ENCODE peak calls at places on chromosomes 16 and 17, in four cellular contexts. I is H1, L is mesendoderm, X is IMR-90. M is an unnamed sample.

GRCh38 chr17:36938566-36939058 is 1.3 kb downstream of the LHX1 start:
- DNase-seq in I (no peak), L (no peak), X (no peak), M (no peak)

GRCh38 chr16:54937673-54938350 is 7.1 kb downstream of the IRX5 start:
- DNase-seq in I (no peak), L (no peak), X (no peak), M (no peak)

GRCh38 chr16:56408379-56409098 is 16.8 kb downstream of the AMFR start:
- DNase-seq in I (no peak), L (no peak), X (no peak), M (no peak)

GRCh38 chr17:79617304-79617703 is 6.5 kb upstream of the RBFOX3 start:
- DNase-seq in I (no peak), L (no peak), X (no peak), M (peak; percentile 24)

GRCh38 chr16:88634141-88634993 is 4.0 kb upstream of the IL17C start:
- DNase-seq in I (no peak), L (peak; percentile 80), X (peak; percentile 23), M (peak; percentile 85)

GRCh38 chr17:47717845-47718621 is 15.0 kb upstream of the TBX21 start:
- DNase-seq in I (no peak), L (no peak), X (no peak), M (no peak)

GRCh38 chr16:66387817-66388332 is 21.4 kb downstream of the CDH5 start:
- DNase-seq in I (no peak), L (no peak), X (no peak), M (no peak)

GRCh38 chr16:51161440-51162195 is 10.5 kb upstream of the SALL1 start:
- DNase-seq in I (no peak), L (no peak), X (peak; percentile 37), M (no peak)

GRCh38 chr17:3893003-3893719 is at the start of gene CAMKK1:
- DNase-seq in I (peak; percentile 44), L (peak; percentile 95), X (peak; percentile 72), M (peak; percentile 97)

GRCh38 chr17:6995500-6996255 is at the start of gene ALOX12:
- DNase-seq in I (no peak), L (peak; percentile 72), X (no peak), M (peak; percentile 86)

GRCh38 chr17:55420776-55421178 is 858 bp downstream of the MMD start:
- DNase-seq in I (no peak), L (peak; percentile 53), X (no peak), M (no peak)

GRCh38 chr17:50214986-50215730 is 13.7 kb upstream of the COL1A1 start:
- DNase-seq in I (no peak), L (no peak), X (no peak), M (no peak)

DNA sequence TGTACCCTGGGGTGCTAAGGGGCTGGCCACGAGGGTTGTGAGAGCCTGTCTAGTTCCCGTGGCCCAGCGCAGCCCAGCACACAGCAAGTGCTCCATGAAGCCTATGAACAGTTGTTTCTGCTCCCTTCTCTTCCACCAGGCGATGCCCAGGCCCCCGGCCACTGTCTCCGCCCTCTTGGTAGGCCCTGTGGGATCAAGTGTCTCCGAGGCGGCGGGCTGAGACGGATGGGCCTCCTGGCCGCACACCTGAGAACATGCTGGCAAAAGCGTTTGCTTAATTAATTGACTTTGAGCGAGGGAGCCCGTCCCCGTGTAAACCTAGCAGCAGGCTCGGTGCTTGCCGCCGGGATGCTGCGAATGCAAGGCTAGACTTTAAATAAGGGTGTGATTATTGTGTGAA is 129.7 kb upstream of the GSE1 start:
- DNase-seq in I (no peak), L (no peak), X (no peak), M (no peak)
- H4K5ac ChIP-seq in I (no peak overlapping the region), L (no peak overlapping the region), X (no peak overlapping the region), M (no peak overlapping the region)

DNA sequence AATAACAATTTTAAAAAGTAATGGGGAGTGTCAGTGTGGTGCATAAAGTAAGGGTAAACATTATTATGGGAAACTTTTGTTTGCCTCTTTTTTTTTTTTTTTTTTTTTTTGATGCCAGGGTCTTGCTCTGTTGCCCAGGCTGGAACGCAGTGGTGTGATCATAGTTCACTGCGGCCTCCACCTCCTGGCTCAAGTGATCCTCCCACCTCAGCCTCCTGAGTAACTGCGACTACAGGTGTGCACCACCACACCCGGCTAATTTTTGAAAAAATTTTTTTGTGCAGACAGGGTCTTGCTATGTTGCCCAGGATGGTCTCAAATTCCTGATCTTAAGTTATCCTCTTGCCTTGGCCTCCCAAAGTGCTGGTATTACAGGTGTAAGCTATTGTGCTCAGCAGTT is 10.7 kb downstream of the TAOK1 start:
- DNase-seq in I (no peak), L (no peak), X (no peak), M (no peak)
- H4K5ac ChIP-seq in I (no peak overlapping the region), L (no peak overlapping the region), X (no peak overlapping the region), M (no peak overlapping the region)

GRCh38 chr16:11948819-11949218 is 7.0 kb upstream of the NPIPB2 start:
- DNase-seq in I (no peak), L (no peak), X (no peak), M (no peak)

GRCh38 chr16:11946433-11946832 is 4.6 kb upstream of the NPIPB2 start:
- DNase-seq in I (no peak), L (no peak), X (no peak), M (no peak)

GRCh38 chr16:11949527-11949926 is 7.7 kb upstream of the NPIPB2 start:
- DNase-seq in I (no peak), L (peak; percentile 79), X (peak; percentile 47), M (peak; percentile 64)
- H4K5ac ChIP-seq in I (no peak overlapping the region), L (no peak overlapping the region), X (no peak overlapping the region), M (no peak overlapping the region)

GRCh38 chr17:76513306-76513692 is 12.1 kb upstream of the RHBDF2 start:
- DNase-seq in I (no peak), L (no peak), X (no peak), M (no peak)

GRCh38 chr17:76506408-76507328 is 5.4 kb upstream of the RHBDF2 start:
- DNase-seq in I (peak; percentile 56), L (peak; percentile 76), X (peak; percentile 54), M (peak; percentile 96)

GRCh38 chr17:76515291-76515949 is 14.2 kb upstream of the RHBDF2 start:
- DNase-seq in I (no peak), L (no peak), X (peak; percentile 97), M (no peak)

GRCh38 chr17:76512366-76513305 is 11.4 kb upstream of the RHBDF2 start:
- DNase-seq in I (no peak), L (no peak), X (no peak), M (no peak)

DNA sequence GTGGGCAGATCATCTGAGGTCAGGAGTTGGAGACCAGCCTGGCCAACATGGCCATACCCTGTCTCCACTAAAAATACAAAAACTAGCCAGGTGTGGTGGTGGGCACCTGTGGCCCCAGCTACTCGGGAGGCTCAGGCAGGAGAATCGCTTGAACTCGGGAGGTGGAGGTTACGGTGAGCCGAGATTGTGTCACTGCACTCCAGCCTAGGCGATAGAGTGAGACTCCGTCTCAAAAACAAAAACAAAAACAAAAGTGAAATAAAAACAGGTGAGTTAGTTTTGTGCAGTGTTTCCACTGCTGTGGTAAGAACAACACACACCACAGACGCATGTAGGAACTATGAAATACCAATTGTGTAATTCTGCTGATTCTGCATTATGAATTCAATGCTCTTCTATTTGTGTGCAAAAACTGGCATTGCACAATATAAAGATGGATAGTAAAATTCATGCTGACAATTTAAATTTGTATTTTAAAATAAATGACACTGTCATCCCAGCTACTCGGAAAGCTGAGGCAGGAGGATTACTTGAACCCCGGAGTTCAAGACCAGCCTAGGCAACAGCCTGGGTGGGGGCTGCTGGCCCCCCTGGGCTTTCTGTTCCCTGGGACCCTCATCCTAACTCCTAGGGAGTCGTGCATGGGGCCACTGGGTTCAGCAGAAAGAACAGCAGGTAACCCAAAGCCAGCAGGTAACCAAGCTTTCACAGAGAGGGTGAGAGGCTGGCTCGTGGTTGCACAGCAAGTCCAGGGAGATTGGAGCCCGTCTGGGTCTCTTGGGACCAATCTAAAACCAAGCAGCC is 10.5 kb upstream of the RHBDF2 start:
- DNase-seq in I (no peak), L (no peak), X (no peak), M (no peak)
- H4K5ac ChIP-seq in I (no peak overlapping the region), L (no peak overlapping the region), X (no peak overlapping the region), M (no peak overlapping the region)

GRCh38 chr16:8716592-8716991 is 42.2 kb downstream of the ABAT start:
- DNase-seq in I (no peak), L (no peak), X (peak; percentile 57), M (no peak)
- H4K5ac ChIP-seq in I (no peak overlapping the region), L (no peak overlapping the region), X (no peak overlapping the region), M (no peak overlapping the region)

GRCh38 chr17:46044286-46044928 is 45.4 kb downstream of the STH start:
- DNase-seq in I (peak; percentile 38), L (peak; percentile 94), X (peak; percentile 87), M (peak; percentile 76)
- H4K5ac ChIP-seq in I (no peak overlapping the region), L (no peak overlapping the region), X (no peak overlapping the region), M (no peak overlapping the region)

DNA sequence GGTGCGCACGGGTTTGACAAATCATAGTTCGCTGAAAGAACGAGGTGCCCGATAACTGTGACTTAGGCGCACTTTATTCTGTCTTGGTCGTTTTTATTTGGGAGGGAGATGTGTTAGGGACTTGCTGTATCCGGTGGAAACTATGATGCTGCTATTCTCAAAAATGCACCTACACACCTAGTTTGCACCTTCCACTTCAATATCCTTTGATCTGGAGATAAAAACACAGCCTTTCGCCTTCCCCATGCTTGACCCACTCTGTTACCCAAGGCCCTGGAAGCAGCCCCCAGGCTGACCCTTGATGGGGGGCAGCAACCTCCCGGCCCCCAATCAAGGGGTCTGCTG is 15.0 kb upstream of the FOXF1 start:
- DNase-seq in I (no peak), L (peak; percentile 42), X (no peak), M (no peak)
- H4K5ac ChIP-seq in I (no peak overlapping the region), L (no peak overlapping the region), X (no peak overlapping the region), M (no peak overlapping the region)

GRCh38 chr16:14652726-14653125 is 20.0 kb downstream of the BFAR start:
- DNase-seq in I (no peak), L (no peak), X (no peak), M (no peak)

GRCh38 chr16:14649816-14650215 is 17.1 kb downstream of the BFAR start:
- DNase-seq in I (no peak), L (no peak), X (no peak), M (no peak)

GRCh38 chr16:14650629-14651028 is 17.9 kb downstream of the BFAR start:
- DNase-seq in I (no peak), L (no peak), X (no peak), M (no peak)
- H4K5ac ChIP-seq in I (no peak overlapping the region), L (no peak overlapping the region), X (no peak overlapping the region), M (no peak overlapping the region)

DNA sequence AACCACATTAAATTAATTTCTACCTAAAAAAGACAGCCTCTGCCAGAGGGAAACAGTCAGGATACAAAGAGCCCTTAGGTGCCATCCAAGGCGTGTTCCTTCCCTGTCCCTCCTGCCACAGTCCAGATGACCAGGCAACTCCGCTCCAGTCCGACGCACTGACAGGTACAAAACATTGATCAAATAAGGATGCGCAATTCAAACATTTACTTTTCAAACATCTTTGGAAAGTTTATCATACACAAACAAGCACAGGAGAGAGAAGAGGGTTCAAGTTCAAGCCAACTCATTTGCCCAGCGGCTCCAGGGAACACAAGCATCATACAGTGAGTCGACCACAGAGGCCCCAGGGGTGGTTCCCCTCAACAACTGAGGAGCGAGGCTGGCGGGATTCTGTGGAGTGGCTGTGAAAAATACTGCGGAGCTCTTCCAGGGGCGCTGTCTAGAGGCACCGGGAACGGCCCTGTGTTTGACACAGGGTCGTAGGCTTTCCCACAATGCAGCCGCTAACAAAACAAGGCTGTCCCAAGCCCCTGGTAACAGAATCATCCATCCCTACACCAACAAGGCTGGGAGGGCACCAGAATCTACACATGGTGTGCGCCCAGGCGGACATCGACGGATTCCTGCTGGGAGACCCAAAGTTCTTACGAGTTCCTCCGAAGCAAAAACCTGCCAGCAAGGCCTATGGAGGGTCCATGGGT is 78.8 kb upstream of the ZNF423 start:
- DNase-seq in I (no peak), L (no peak), X (no peak), M (no peak)
- H4K5ac ChIP-seq in I (no peak overlapping the region), L (no peak overlapping the region), X (no peak overlapping the region), M (no peak overlapping the region)